ENCODE peak calls at places on chromosomes 16 and 17, in ten cellular contexts. O is heart right ventricle, F is breast epithelium, L is suprapubic skin, U is AG04450, Y is ovary, X is ascending aorta, R is transverse colon, J is tibial nerve, M is A549. G is an unnamed sample.

GRCh38 chr16:5058476-5058875 is 7.3 kb downstream of the C16orf89 start:
- DNase-seq in O (no peak), F (no peak), L (no peak), U (no peak), Y (no peak), X (no peak), R (no peak), J (no peak), M (peak; percentile 66), G (no peak)

GRCh38 chr16:73176577-73177013 is 128.7 kb upstream of the ZFHX3 start:
- DNase-seq in O (no peak), F (no peak), L (no peak), U (peak; percentile 70), Y (no peak), X (peak; percentile 75), R (no peak), J (no peak), M (peak; percentile 48), G (no peak)

GRCh38 chr17:77011173-77012011 is 129.4 kb upstream of the SEC14L1 start:
- DNase-seq in O (no peak), F (no peak), L (no peak), U (no peak), Y (no peak), X (no peak), R (peak; percentile 41), J (peak; percentile 17), M (no peak), G (no peak)

GRCh38 chr17:10126554-10127493 is 71.6 kb downstream of the GAS7 start:
- DNase-seq in O (no peak), F (no peak), L (peak; percentile 82), U (no peak), Y (peak; percentile 70), X (no peak), R (no peak), J (no peak), M (no peak), G (no peak)

GRCh38 chr17:81821603-81822311 is 11.3 kb downstream of the MCRIP1 start:
- DNase-seq in O (peak; percentile 85), F (peak; percentile 88), L (peak; percentile 85), U (no peak), Y (peak; percentile 68), X (peak; percentile 78), R (peak; percentile 95), J (peak; percentile 41), M (peak; percentile 93), G (no peak)

GRCh38 chr16:73020409-73020884 is 27.5 kb downstream of the ZFHX3 start:
- DNase-seq in O (peak; percentile 72), F (no peak), L (peak; percentile 82), U (peak; percentile 46), Y (no peak), X (peak; percentile 92), R (peak; percentile 69), J (peak; percentile 73), M (peak; percentile 84), G (no peak)

GRCh38 chr17:42119301-42119700 is 1.9 kb downstream of the KAT2A start:
- DNase-seq in O (no peak), F (no peak), L (no peak), U (no peak), Y (no peak), X (no peak), R (no peak), J (no peak), M (no peak), G (no peak)

GRCh38 chr17:21397341-21398050 is 21.3 kb downstream of the KCNJ12 start:
- DNase-seq in O (no peak), F (no peak), L (no peak), U (peak; percentile 50), Y (no peak), X (no peak), R (no peak), J (peak; percentile 20), M (no peak), G (no peak)

GRCh38 chr17:30520436-30520835 is 43.2 kb downstream of the GOSR1 start:
- DNase-seq in O (no peak), F (no peak), L (no peak), U (peak; percentile 4), Y (no peak), X (no peak), R (no peak), J (no peak), M (no peak), G (no peak)

GRCh38 chr16:87062569-87063442 is 254.4 kb downstream of the C16orf95 start:
- DNase-seq in O (peak; percentile 73), F (no peak), L (no peak), U (no peak), Y (peak; percentile 51), X (peak; percentile 89), R (peak; percentile 55), J (peak; percentile 87), M (peak; percentile 91), G (no peak)

GRCh38 chr17:57107498-57108101 is 22.6 kb downstream of the AKAP1 start:
- DNase-seq in O (no peak), F (no peak), L (no peak), U (no peak), Y (no peak), X (no peak), R (peak; percentile 76), J (no peak), M (no peak), G (no peak)

GRCh38 chr17:57108656-57109392 is 23.8 kb downstream of the AKAP1 start:
- DNase-seq in O (peak; percentile 37), F (no peak), L (no peak), U (no peak), Y (no peak), X (peak; percentile 91), R (peak; percentile 61), J (no peak), M (no peak), G (no peak)

GRCh38 chr17:57106836-57107497 is 21.9 kb downstream of the AKAP1 start:
- DNase-seq in O (no peak), F (no peak), L (no peak), U (no peak), Y (no peak), X (no peak), R (no peak), J (no peak), M (no peak), G (no peak)

GRCh38 chr17:57104461-57105175 is 19.6 kb downstream of the AKAP1 start:
- DNase-seq in O (no peak), F (no peak), L (no peak), U (no peak), Y (no peak), X (no peak), R (no peak), J (no peak), M (no peak), G (no peak)

DNA sequence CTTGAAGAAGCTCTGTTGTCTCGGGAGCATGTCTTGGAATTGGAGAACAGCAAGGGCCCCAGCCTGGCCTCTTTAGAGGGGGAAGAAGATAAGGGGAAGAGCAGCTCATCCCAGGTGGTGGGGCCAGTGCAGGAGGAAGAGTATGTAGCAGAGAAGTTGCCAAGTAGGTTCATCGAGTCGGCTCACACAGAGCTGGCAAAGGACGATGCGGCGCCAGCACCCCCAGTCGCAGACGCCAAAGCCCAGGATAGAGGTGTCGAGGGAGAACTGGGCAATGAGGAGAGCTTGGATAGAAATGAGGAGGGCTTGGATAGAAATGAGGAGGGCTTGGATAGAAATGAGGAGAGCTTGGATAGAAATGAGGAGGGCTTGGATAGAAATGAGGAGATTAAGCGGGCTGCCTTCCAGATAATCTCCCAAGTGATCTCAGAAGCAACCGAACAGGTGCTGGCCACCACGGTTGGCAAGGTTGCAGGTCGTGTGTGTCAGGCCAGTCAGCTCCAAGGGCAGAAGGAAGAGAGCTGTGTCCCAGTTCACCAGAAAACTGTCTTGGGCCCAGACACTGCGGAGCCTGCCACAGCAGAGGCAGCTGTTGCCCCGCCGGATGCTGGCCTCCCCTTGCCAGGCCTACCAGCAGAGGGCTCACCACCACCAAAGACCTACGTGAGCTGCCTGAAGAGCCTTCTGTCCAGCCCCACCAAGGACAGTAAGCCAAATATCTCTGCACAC is 21.2 kb downstream of the AKAP1 start:
- DNase-seq in O (peak; percentile 34), F (no peak), L (no peak), U (no peak), Y (no peak), X (no peak), R (peak; percentile 38), J (no peak), M (no peak), G (no peak)
- TF ChIP-seq CTCF in O (peak; percentile 52), F (no peak), L (no peak), U (peak; percentile 16), Y (no peak), X (peak; percentile 25), R (peak; percentile 34), J (no peak), M (peak; percentile 52), G (no peak)

DNA sequence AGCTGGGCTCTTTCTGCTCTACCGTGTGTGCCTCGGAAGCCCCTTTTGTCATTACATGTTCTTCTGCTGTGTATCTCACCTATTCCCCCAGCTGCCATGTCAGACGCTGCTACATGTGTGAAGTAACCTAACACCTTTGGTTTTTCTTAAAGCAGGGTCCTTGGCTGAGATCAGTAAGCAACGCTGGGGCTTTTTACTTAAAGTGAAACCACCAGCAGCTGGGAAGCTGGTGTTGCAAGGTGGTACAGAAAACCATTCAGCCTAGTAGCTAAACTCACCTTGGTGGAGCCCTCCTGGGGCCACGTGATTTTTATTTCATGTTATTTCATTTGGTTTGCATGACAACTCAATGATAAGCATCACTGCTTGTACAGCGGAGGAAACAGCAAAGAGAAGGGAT is 62.6 kb downstream of the PLCG2 start:
- DNase-seq in O (no peak), F (no peak), L (no peak), U (no peak), Y (no peak), X (no peak), R (no peak), J (no peak), M (no peak), G (no peak)
- H3K27ac ChIP-seq in O (no peak overlapping the region), F (no peak overlapping the region), L (no peak overlapping the region), U (no peak overlapping the region), Y (no peak overlapping the region), X (no peak overlapping the region), R (no peak overlapping the region), J (no peak overlapping the region), M (no peak overlapping the region), G (no peak overlapping the region)

GRCh38 chr16:10808850-10809249 is 9.7 kb downstream of the TVP23A start:
- DNase-seq in O (no peak), F (no peak), L (no peak), U (no peak), Y (no peak), X (no peak), R (no peak), J (no peak), M (no peak), G (no peak)
- TF ChIP-seq CTCF in O (no peak), F (no peak), L (no peak), U (no peak), Y (no peak), X (no peak), R (no peak), J (no peak), M (no peak), G (no peak)

DNA sequence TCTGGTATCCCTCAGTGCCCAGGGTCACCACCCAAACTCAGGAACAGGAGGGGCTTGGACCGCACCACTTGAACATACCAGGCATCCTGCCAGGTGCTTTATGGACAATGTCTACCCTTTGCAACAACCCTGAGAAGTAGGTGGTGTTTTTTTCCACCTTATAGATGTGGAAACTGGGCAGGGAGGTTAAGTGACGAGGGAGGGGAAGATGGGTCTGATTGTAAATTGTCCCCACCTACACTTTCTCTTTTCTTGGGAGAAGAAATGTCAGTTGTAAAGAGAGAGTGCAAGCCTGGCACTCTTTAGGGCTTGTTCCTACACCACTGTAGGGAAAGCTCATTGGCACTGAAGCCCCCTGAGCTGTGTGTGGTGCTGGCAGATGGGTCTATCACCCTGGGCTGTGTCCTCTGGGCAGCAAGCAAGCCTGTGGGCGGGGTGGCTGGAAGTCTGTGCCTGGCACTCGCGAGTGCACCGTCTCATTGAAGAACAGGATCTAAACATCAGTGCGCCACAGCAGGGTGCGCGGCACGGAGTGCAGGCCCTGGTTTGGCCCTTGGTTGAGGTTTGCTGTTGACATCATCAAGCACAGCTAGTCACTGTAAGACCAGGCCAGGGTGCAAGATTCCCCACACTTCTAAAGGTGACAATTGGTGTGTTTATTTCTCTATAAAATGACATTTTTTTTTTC is 15.1 kb downstream of the NOD2 start:
- DNase-seq in O (no peak), F (no peak), L (no peak), U (no peak), Y (no peak), X (no peak), R (no peak), J (no peak), M (no peak), G (no peak)
- H3K27ac ChIP-seq in O (no peak overlapping the region), F (no peak overlapping the region), L (peak overlapping the region; percentile 35), U (no peak overlapping the region), Y (no peak overlapping the region), X (no peak overlapping the region), R (no peak overlapping the region), J (no peak overlapping the region), M (no peak overlapping the region), G (no peak overlapping the region)